ENCODE peak calls at places on chromosome 18, in six cellular contexts. L is ovary, S is neuronal stem cell, D is body of pancreas, P is OCI-LY7, N is breast epithelium. Y is an unnamed sample.

GRCh38 chr18:9736942-9737813 is 29.1 kb downstream of the RAB31 start:
- DNase-seq in L (no peak), S (no peak), D (no peak), P (no peak), N (no peak), Y (no peak)

GRCh38 chr18:56009451-56009850 is 421.5 kb upstream of the TCF4 start:
- DNase-seq in L (no peak), S (no peak), D (no peak), P (no peak), N (no peak), Y (no peak)

GRCh38 chr18:31722369-31722957 is 38.1 kb upstream of the B4GALT6 start:
- DNase-seq in L (peak; percentile 83), S (peak; percentile 71), D (peak; percentile 84), P (peak; percentile 69), N (peak; percentile 65), Y (peak; percentile 73)

GRCh38 chr18:23236876-23237468 is 101.7 kb downstream of the CABLES1 start:
- DNase-seq in L (no peak), S (no peak), D (no peak), P (no peak), N (no peak), Y (no peak)

GRCh38 chr18:34929336-34929780 is 111.9 kb upstream of the MAPRE2 start:
- DNase-seq in L (no peak), S (no peak), D (no peak), P (no peak), N (no peak), Y (no peak)

GRCh38 chr18:8153887-8154583 is 455.2 kb upstream of the RAB12 start:
- DNase-seq in L (no peak), S (no peak), D (no peak), P (no peak), N (no peak), Y (no peak)

GRCh38 chr18:59453468-59453961 is 94.5 kb upstream of the LMAN1 start:
- DNase-seq in L (no peak), S (no peak), D (no peak), P (no peak), N (no peak), Y (no peak)

GRCh38 chr18:55735969-55736368 is 148.0 kb upstream of the TCF4 start:
- DNase-seq in L (no peak), S (no peak), D (no peak), P (no peak), N (no peak), Y (no peak)

GRCh38 chr18:23924813-23925212 is 89.7 kb upstream of the TTC39C start:
- DNase-seq in L (no peak), S (no peak), D (no peak), P (no peak), N (no peak), Y (no peak)

GRCh38 chr18:63177822-63178525 is 141.6 kb downstream of the BCL2 start:
- DNase-seq in L (no peak), S (no peak), D (no peak), P (no peak), N (peak; percentile 56), Y (peak; percentile 65)

GRCh38 chr18:54736981-54737380 is 91.3 kb upstream of the RAB27B start:
- DNase-seq in L (no peak), S (no peak), D (no peak), P (no peak), N (no peak), Y (no peak)

GRCh38 chr18:2146754-2147153 is 424.6 kb downstream of the METTL4 start:
- DNase-seq in L (no peak), S (no peak), D (no peak), P (no peak), N (no peak), Y (no peak)

GRCh38 chr18:70634576-70635147 is 345.8 kb downstream of the SOCS6 start:
- DNase-seq in L (no peak), S (no peak), D (no peak), P (no peak), N (no peak), Y (no peak)

GRCh38 chr18:40437517-40437916 is 1517.5 kb upstream of the PIK3C3 start:
- DNase-seq in L (no peak), S (no peak), D (no peak), P (no peak), N (no peak), Y (peak; percentile 35)

GRCh38 chr18:75033516-75033915 is 175.4 kb downstream of the PTGR3 start:
- DNase-seq in L (no peak), S (no peak), D (no peak), P (no peak), N (no peak), Y (no peak)

GRCh38 chr18:23617412-23618009 is 31.2 kb upstream of the NPC1 start:
- DNase-seq in L (no peak), S (no peak), D (no peak), P (no peak), N (no peak), Y (no peak)

GRCh38 chr18:59514193-59514592 is 155.1 kb upstream of the LMAN1 start:
- DNase-seq in L (peak; percentile 66), S (no peak), D (peak; percentile 33), P (no peak), N (no peak), Y (peak; percentile 91)

GRCh38 chr18:73646196-73646595 is 501.4 kb downstream of the FBXO15 start:
- DNase-seq in L (no peak), S (no peak), D (no peak), P (no peak), N (no peak), Y (no peak)

GRCh38 chr18:13440277-13441248 is 222.0 kb downstream of the LDLRAD4 start:
- DNase-seq in L (no peak), S (no peak), D (peak; percentile 75), P (peak; percentile 15), N (no peak), Y (no peak)

GRCh38 chr18:22032392-22032961 is 136.9 kb upstream of the GATA6 start:
- DNase-seq in L (no peak), S (peak; percentile 8), D (peak; percentile 53), P (no peak), N (no peak), Y (no peak)

DNA sequence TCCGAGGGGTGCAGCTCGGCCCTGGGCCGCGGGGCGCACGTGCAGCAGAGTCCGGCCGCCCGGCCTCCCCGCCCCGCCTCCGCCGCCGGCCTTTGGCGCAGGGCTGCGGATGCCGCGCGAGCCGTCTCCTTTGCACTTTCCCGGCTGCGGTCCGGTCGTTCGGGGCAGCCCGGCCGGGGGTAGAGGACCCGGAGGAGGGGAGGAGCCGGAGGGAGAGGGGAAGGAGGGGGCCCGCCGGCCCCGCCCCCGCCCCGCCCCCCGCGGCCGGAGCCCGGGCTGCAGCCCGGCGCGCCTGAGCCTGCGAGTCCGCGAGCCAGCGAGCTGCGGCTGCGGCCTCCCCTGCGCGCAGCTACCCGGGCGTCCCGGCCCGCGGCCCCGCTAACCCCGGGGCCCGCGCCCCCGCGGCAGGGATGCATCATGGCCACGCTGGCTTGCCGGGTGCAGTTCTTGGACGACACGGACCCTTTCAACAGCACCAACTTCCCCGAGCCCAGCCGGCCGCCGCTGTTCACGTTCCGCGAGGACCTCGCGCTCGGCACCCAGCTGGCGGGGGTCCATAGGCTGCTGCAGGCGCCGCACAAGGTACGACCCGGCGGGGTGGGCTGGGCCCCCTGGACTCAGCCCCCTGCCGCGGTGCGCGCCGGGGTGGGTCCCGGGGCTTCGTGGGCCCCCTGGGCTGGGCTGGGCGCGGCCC is at the start of gene FHOD3:
- DNase-seq in L (peak; percentile 76), S (peak; percentile 82), D (peak; percentile 77), P (no peak), N (peak; percentile 42), Y (peak; percentile 90)
- H3K4me3 ChIP-seq in L (peak within 1 kb of the TSS; percentile 47), S (peak within 1 kb of the TSS; percentile 98), D (peak within 1 kb of the TSS; percentile 36), P (no peak within 1 kb of the TSS), N (peak within 1 kb of the TSS; percentile 94), Y (peak within 1 kb of the TSS; percentile 54)

GRCh38 chr18:47968006-47968676 is 37.7 kb upstream of the SMAD2 start:
- DNase-seq in L (no peak), S (peak; percentile 81), D (no peak), P (no peak), N (no peak), Y (no peak)
- H3K4me3 ChIP-seq in L (no peak overlapping the region), S (no peak overlapping the region), D (no peak overlapping the region), P (no peak overlapping the region), N (no peak overlapping the region), Y (no peak overlapping the region)

DNA sequence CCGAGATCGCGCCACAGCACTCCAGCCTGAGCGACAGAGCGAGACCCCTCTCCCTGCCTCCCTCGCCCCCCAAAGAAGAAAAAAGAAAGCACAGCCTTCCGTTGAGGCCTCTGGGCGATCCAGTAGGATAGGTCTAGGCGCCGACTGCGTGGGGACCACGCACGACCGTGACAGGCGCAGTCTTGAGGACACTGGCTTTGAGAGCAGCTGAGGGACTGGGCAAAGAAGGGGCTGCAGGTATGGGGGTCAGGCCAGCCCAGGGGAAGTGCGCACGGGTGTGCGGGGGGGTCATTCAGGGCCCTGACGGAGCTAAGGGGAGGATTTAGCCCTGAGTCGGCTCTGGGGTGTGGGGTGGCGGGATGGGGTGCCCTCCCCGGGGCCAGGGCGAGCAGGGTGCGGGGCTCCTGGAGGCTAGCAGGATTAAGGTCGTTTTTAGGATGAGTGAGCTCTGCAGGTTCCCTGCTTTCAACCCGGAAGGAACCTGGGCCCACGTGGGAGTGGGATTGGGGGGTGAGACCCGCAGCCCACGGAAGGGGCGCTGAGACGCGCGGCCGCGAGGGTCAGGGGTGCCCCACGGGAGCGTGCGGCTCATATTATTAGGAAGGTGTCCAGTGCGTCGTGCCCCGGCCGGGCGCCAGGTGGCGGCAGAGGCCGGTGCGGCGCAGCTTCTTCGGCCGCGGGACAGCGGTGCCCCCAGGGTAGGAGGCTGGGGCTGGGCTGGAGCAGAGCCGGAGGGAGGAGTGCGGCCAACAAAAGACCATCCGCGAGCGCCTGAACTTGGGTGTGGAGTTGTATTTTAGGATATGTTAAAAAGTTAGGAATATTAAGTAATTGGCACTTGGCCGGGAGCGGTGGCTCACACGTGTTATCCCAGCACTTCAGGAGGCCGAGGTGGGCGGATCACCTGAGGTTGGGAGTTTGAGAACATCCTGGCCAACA is 20.5 kb upstream of the ZNF236 start:
- DNase-seq in L (peak; percentile 62), S (peak; percentile 35), D (peak; percentile 57), P (peak; percentile 14), N (no peak), Y (peak; percentile 83)
- H3K4me3 ChIP-seq in L (peak overlapping the region; percentile 11), S (peak overlapping the region; percentile 77), D (no peak overlapping the region), P (no peak overlapping the region), N (peak overlapping the region; percentile 63), Y (no peak overlapping the region)

GRCh38 chr18:58213931-58214431 is 170.0 kb downstream of the NEDD4L start:
- DNase-seq in L (no peak), S (no peak), D (no peak), P (no peak), N (no peak), Y (no peak)
- H3K4me3 ChIP-seq in L (no peak overlapping the region), S (no peak overlapping the region), D (no peak overlapping the region), P (no peak overlapping the region), N (no peak overlapping the region), Y (no peak overlapping the region)

GRCh38 chr18:12420831-12421421 is 13.2 kb downstream of the PRELID3A start:
- DNase-seq in L (peak; percentile 30), S (peak; percentile 59), D (no peak), P (peak; percentile 89), N (no peak), Y (peak; percentile 60)
- H3K4me3 ChIP-seq in L (peak overlapping the region; percentile 37), S (peak overlapping the region; percentile 72), D (no peak overlapping the region), P (peak overlapping the region; percentile 66), N (peak overlapping the region; percentile 72), Y (peak overlapping the region; percentile 44)

GRCh38 chr18:905307-905947 is 756 bp downstream of the ADCYAP1 start:
- DNase-seq in L (no peak), S (no peak), D (no peak), P (no peak), N (no peak), Y (no peak)
- H3K4me3 ChIP-seq in L (no peak overlapping the region), S (no peak overlapping the region), D (no peak overlapping the region), P (no peak overlapping the region), N (peak overlapping the region; percentile 61), Y (no peak overlapping the region)

Y was measured in right cardiac atrium.